ENCODE peak calls at places on chromosome 11, in four cellular contexts. N is ovary, H is AG10803, P is neural progenitor cell. E is an unnamed sample.

GRCh38 chr11:19559746-19560145 is 152.9 kb upstream of the NAV2 start:
- DNase-seq in H (no peak), P (no peak), N (no peak), E (no peak)

GRCh38 chr11:50098186-50098725 is 65.6 kb downstream of the OR4C45 start:
- DNase-seq in P (no peak), N (no peak), H (no peak), E (no peak)

GRCh38 chr11:108592591-108593213 is 866 bp downstream of the EXPH5 start:
- DNase-seq in P (no peak), H (no peak), N (peak), E (peak)

GRCh38 chr11:112439614-112440013 is 179.0 kb upstream of the PLET1 start:
- DNase-seq in P (no peak), N (no peak), H (no peak), E (no peak)

GRCh38 chr11:117583063-117583801 is 213.8 kb downstream of the DSCAML1 start:
- DNase-seq in N (no peak), H (no peak), P (peak), E (no peak)

GRCh38 chr11:119763071-119763715 is 34.2 kb upstream of the NECTIN1 start:
- DNase-seq in N (no peak), H (no peak), P (no peak), E (no peak)

GRCh38 chr11:101126551-101127347 is 2.9 kb downstream of the PGR start:
- DNase-seq in H (peak), N (peak), P (peak), E (peak)

GRCh38 chr11:117923773-117924172 is 5.4 kb downstream of the TMPRSS13 start:
- DNase-seq in P (no peak), H (no peak), N (no peak), E (no peak)

GRCh38 chr11:35623708-35624168 is 5.5 kb downstream of the FJX1 start:
- DNase-seq in N (no peak), H (peak), P (no peak), E (no peak)

GRCh38 chr11:62694455-62695167 is 5.3 kb upstream of the LRRN4CL start:
- DNase-seq in P (peak), N (peak), H (peak), E (peak)

DNA sequence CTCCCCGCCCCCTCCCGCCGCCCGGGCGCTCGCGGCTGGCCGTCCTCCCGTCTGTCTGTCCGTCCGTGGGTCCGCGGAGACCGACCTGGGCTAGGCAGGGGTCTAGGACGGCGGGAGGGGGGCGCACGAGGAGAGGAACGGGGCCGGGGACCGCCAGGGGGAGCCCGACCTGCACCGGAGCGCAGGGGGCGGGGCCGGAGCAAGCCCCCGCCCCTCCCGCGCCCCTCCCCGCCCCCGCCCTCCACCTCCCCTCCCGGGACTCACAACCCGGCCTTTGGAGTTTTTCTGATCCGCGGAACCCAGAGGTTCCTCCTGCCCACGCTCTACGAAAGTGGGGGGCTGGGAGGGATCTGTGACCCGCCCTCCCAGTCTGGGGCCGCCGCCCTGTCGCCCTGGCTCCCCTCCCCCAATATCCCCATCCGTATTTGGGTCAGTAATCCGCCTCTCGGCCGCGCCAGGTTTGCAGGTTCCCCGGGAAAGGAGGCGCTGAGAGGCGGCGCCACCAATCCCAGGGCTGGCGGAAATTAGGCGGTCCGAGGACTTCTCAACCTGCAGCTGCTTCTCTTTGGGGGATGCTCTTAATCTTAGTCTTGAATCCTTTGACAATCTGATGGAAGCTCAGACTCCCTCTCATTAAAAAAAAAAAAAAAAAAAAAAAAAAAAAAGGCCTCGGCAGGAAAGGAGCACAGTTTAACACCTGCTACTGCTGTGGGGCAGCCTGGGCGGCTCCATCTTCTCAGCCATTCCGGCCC is 922 bp upstream of the KCNJ11 start:
- DNase-seq in P (peak), N (peak), H (no peak), E (peak)
- TF ChIP-seq CTCF in P (peak), N (peak), H (no peak), E (peak)

DNA sequence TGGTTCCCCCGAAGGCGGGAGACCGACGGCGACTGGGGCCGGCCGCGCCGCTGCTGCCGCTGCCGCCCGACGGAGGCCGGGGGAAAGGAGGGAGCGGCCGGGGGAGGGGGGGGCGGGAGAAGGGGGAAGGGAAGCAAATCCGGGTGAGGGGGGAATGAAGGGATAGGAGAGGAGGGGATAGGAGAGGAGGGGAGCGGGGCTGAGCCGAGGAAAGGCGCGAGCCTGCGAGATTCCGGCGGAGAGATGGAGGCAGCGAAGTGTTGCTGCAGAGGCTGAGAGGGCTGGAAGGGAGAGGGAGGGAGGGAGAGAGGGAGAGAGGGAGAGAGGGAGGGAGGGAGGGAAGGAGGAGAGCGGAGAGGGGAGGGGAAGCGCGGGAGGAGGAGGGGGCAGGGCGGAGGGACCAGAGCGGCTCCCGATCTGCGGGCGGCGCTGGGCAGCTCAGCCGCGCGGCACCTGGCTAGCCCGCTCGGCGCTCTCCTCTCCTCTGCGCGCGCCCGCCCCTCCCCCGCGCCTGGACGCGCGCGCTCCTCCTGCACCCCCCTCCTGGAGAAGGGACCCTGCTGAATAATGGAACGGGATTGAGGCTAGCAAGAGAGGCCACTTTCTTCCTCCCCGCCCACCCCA is 52.4 kb downstream of the SLC22A12 start:
- DNase-seq in P (peak), N (peak), H (no peak), E (peak)
- TF ChIP-seq CTCF in P (no peak), N (no peak), H (no peak), E (no peak)

DNA sequence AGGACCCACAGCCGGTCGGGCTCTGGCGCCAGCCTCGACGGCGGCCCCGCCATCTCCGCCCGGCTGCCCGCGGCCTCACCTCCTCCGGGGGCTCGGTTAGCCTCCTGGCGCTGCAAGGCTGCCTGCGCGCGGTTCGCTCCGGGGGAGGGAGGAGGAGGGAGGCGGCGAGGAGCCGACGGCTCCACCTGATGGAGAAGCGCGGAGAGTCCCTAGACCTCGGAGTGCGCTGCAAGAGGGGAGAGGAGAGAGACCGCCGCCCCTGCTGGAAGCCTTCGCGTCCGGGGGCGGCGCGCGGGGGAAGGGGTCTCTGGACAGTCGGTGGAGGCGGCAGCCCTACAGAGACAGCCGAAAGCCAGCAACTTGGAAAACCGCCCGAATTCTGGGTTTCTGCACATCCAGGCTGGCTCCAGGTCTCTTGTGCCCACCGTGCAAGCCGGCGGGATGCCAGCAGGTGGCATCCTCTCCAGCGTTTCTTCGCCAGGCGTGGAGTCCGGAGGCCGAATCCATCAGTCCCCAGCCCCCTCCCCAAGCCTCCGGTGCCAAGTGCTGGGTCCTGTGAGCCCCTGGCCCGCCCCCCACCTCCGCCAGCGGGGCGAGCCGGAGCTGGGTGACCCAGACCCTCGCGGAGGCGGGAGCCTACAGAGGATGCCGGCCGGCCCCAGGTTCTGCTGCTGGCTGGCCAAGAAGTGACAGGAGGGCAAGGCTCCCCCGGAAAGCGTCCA is 2.9 kb upstream of the KIRREL3 start:
- DNase-seq in P (peak), N (no peak), H (peak), E (no peak)
- TF ChIP-seq CTCF in P (peak), N (no peak), H (peak), E (no peak)

GRCh38 chr11:86463955-86464354 is 89.3 kb downstream of the CCDC81 start:
- DNase-seq in P (no peak), N (no peak), H (no peak), E (no peak)
- TF ChIP-seq CTCF in P (no peak), N (no peak), H (no peak), E (no peak)

DNA sequence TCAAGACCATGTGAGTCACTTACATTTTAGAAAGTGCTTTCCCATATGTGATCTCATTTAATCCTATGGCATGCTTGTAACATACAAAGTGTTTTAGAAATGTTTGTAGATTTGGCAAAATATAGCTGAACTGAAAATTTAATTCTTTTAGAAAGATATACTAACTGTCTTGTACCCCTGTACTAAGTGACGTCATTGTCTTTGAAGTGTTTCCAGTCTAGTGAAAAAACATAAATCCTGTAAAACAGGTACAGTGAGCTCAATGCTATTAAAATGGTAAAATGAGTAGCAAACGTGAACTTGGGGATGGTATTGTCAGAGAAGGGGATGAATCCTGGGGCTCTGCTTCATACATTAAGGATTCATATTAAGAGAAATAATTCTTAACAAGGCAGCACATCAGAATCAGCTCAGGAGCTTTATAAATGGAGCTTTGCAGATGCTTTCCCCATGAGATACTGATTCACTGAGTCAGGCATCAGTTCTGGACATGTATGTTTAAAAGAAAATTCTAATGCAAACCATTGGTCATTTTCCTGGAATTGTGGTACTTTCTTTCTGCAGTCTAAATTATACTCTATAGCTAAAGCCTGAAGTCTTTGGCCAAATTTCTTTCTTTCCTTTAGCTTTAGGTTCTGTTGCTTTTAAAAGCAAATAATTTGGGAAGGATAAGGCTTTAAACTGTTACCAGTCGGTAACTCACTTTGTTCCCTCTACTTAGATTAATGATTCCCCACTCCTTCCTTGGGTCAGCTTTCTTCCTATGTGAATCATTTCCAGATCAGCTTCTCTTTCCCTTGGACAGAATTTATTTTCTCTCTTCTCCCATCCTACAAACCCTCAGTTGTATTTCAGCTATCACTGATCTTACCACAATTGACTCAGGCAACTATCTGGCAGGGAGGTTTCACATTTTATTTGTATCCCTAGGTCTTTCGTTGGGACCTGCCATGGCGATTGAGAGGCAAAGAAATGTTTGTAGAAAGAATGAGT is 57.6 kb upstream of the DDI1 start:
- DNase-seq in N (no peak), P (no peak), H (no peak), E (no peak)
- TF ChIP-seq CTCF in N (no peak), P (no peak), H (no peak), E (no peak)

DNA sequence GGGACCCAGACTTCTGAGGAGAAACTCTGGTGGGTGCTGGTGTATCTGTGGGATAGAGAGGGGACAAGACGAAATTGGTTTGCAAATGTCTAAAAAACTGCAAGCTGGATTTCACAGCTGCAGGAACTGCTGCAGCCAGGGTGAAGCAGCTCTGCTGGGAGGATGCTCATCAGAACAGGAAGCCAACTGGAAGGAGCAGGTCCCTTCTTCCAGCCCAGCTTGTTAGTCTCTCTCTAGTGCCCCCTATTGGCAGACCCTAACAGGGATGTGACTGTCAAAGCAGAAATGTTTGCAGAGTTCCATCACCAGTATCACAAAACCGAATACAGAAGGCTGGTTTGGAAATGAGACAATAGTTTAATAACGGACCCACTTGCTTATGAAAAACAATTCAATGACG is 74.8 kb upstream of the SLC22A12 start:
- DNase-seq in P (no peak), N (no peak), H (no peak), E (no peak)
- TF ChIP-seq CTCF in P (peak), N (no peak), H (no peak), E (no peak)

DNA sequence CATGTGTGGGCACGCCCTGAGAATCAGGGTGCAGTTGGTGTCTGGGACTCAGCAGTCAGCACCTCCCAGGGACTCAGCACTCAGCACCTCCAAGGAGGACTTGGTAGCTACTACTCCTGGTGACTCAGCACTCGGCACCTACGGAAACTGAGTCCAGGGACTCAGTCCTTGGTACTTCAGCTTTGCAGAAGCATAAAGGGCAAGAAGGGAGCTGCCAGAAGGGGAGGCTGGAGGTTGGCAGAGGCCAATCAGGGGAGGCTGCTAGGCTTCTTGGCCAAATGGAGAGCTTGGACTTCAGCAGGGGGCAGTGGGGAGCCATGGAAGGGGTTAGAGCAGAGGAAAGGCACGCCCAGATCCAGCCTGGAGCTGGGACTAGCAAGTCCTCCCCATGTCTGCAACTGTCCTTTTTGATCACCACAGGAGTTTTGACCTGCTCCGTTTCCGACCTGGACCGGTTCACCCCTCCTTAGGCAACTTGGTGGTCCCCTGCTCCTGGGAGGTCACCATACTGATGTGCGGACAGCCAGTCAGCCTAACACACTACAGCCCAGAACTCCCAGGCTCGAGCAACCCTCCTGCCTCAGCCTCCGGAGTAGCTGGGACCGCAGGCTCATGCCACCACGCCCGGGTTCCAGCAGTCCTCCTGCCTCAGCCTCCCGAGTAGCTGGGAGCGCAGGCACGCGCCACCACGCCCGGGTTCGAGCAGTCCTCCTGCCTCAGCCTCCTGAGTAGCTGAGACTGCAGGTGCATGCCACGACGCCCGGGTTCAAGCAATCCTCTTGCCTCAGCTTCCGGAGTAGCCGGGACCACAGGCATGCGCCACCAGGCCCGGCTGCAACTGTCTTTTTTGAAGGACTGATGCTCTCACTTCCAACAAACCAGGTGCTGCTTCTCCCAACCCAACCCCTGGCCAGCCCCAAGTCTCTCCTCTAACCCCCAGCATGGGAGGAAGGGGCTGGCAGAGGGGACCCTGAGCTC is 1.5 kb downstream of the ANO9 start:
- DNase-seq in P (no peak), N (no peak), H (no peak), E (no peak)
- TF ChIP-seq CTCF in P (no peak), N (no peak), H (peak), E (no peak)

DNA sequence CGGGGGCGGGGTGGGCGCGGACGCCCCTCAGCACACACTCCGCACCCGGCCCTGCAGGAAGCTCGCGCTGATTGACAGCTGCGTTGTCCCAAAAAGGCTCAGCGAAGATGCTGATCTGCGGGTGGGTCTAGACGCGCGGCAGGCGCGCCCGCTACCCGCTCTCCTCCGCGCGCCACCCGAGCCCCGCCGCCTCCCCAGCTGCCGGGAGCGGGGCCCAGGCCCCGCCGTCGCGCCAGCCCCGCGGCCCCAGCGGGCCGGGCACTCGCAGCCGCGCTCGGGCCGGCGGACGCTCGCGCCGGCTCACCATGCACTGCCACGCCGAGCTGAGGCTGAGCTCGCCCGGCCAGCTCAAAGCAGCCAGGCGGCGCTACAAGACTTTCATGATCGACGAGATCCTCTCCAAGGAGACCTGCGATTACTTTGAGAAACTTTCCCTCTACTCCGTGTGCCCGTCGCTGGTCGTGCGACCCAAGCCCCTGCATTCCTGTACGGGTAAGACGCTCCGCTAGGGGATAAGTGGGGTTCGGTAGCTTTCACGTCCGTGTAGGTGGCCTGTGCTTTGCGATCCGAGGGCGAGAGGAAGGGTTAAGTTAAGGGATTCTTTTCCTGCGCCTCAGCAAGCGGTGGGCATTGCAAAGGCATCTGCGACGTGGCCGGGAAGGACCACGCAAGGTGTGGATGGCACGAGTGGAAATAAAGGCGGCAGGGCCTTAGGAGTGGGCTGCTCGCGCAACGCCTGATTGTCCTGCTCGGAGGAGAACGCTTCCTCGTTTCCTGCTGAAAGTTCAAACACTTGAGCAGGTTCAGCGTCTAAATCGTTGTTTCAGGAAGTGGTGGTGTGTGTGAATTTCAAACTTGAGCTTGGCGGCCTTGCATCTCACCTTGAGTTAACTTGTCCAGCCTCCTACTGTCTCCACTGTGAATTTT is at the start of gene BARX2:
- DNase-seq in H (peak), N (no peak), P (peak), E (no peak)
- TF ChIP-seq CTCF in H (peak), N (no peak), P (peak), E (no peak)

E was measured in uterus.